ENCODE peak calls at places on chromosomes 3 and 15, in six cellular contexts. H is heart left ventricle, X is prostate gland, S is pancreas, B is IMR-90, N is AG10803. A is an unnamed sample.

GRCh38 chr3:21174461-21174860 is 576.5 kb downstream of the ZNF385D start:
- DNase-seq in S (no peak), H (no peak), X (no peak), B (no peak), N (peak; percentile 71), A (peak; percentile 60)

GRCh38 chr3:53837331-53837730 is 8.9 kb downstream of the CHDH start:
- DNase-seq in H (no peak), N (no peak), S (no peak), B (no peak), X (no peak), A (no peak)

GRCh38 chr3:46959169-46959515 is 17.4 kb downstream of the CCDC12 start:
- DNase-seq in S (no peak), X (no peak), B (no peak), N (no peak), H (no peak), A (peak; percentile 78)

GRCh38 chr3:192168202-192168601 is 559.1 kb downstream of the FGF12 start:
- DNase-seq in S (no peak), H (no peak), X (no peak), N (no peak), B (no peak), A (no peak)

GRCh38 chr3:121651684-121652083 is 9.0 kb downstream of the HCLS1 start:
- DNase-seq in X (no peak), B (no peak), H (no peak), S (no peak), N (no peak), A (peak; percentile 14)

GRCh38 chr3:27279153-27279552 is 90.0 kb downstream of the NEK10 start:
- DNase-seq in B (no peak), S (peak; percentile 13), H (no peak), X (no peak), N (peak; percentile 34), A (peak; percentile 33)

GRCh38 chr15:45705510-45706473 is 71.0 kb downstream of the SQOR start:
- DNase-seq in N (peak; percentile 78), S (peak; percentile 77), X (peak; percentile 82), B (peak; percentile 86), H (peak; percentile 67), A (peak; percentile 84)

GRCh38 chr3:103308921-103309320 is 874.1 kb downstream of the ZPLD1 start:
- DNase-seq in S (no peak), X (no peak), N (no peak), H (no peak), B (no peak), A (no peak)

GRCh38 chr3:187902938-187903337 is 157.7 kb upstream of the BCL6 start:
- DNase-seq in N (no peak), B (peak; percentile 13), X (no peak), H (no peak), S (no peak), A (no peak)

GRCh38 chr3:41199866-41200668 is 762 bp downstream of the CTNNB1 start:
- DNase-seq in N (peak; percentile 9), X (peak; percentile 30), S (no peak), B (no peak), H (peak; percentile 43), A (peak; percentile 39)

GRCh38 chr3:168803536-168803935 is 707.8 kb upstream of the GOLIM4 start:
- DNase-seq in N (peak; percentile 47), S (no peak), H (no peak), B (peak; percentile 7), X (no peak), A (no peak)

GRCh38 chr3:126969586-126969985 is 13.3 kb upstream of the PLXNA1 start:
- DNase-seq in B (peak; percentile 59), X (no peak), S (no peak), N (no peak), H (no peak), A (peak; percentile 33)

GRCh38 chr15:70704731-70705130 is 58.6 kb downstream of the UACA start:
- DNase-seq in X (no peak), B (no peak), S (no peak), H (no peak), N (no peak), A (no peak)

GRCh38 chr15:59746777-59747176 is 57.7 kb upstream of the BNIP2 start:
- DNase-seq in X (no peak), B (no peak), S (no peak), N (no peak), H (no peak), A (no peak)

GRCh38 chr15:59751552-59752413 is 62.7 kb upstream of the BNIP2 start:
- DNase-seq in X (no peak), S (no peak), H (no peak), B (no peak), N (peak; percentile 2), A (peak; percentile 3)
- TF ChIP-seq CTCF in X (peak; percentile 27), S (no peak), H (no peak), B (no peak), N (peak; percentile 29), A (peak; percentile 33)

GRCh38 chr15:74902295-74903075 is 4.2 kb downstream of the FAM219B start:
- DNase-seq in N (no peak), H (peak; percentile 7), B (no peak), S (no peak), X (no peak), A (no peak)

GRCh38 chr15:74906450-74907276 is at the start of gene FAM219B:
- DNase-seq in X (peak; percentile 92), H (peak; percentile 96), N (peak; percentile 84), B (peak; percentile 83), S (peak; percentile 88), A (peak; percentile 86)

GRCh38 chr15:74906193-74906449 is 530 bp downstream of the FAM219B start:
- DNase-seq in S (no peak), N (no peak), B (no peak), H (no peak), X (peak; percentile 11), A (no peak)

GRCh38 chr15:74901612-74902063 is 5.0 kb downstream of the FAM219B start:
- DNase-seq in X (peak; percentile 63), B (peak; percentile 46), N (peak; percentile 41), H (peak; percentile 26), S (peak; percentile 76), A (peak; percentile 64)

GRCh38 chr15:74904190-74904805 is 2.4 kb downstream of the FAM219B start:
- DNase-seq in B (no peak), H (no peak), X (no peak), S (no peak), N (no peak), A (no peak)
- H3K4me3 ChIP-seq in B (no peak overlapping the region), H (no peak overlapping the region), X (no peak overlapping the region), S (no peak overlapping the region), N (peak overlapping the region; percentile 83), A (no peak overlapping the region)

DNA sequence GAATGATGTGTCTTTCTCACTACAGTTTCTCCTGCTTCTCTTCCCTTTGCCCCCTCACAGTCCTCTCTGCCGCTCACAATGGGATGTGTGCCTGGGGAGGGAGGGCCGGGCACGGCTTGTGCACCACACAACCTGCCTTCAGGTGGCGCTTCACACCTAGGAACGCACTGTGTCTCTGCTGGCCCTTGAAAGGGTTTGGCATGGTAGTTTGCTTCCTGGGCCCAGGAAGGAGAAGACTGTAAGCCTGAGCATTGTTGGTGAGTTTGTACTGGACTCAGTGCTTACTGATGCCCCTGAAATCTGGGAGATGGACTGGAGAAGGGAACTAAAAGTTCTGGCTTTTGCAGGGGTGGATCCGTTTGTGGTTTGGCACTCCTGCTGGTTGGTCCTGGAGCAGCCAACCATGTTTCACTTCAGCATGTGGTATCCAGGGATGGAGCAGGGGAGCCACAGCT is 9.2 kb downstream of the ALPK3 start:
- DNase-seq in B (no peak), N (peak; percentile 26), X (no peak), H (peak; percentile 47), S (peak; percentile 68), A (no peak)
- TF ChIP-seq CTCF in B (no peak), N (no peak), X (no peak), H (peak; percentile 38), S (peak; percentile 33), A (no peak)

DNA sequence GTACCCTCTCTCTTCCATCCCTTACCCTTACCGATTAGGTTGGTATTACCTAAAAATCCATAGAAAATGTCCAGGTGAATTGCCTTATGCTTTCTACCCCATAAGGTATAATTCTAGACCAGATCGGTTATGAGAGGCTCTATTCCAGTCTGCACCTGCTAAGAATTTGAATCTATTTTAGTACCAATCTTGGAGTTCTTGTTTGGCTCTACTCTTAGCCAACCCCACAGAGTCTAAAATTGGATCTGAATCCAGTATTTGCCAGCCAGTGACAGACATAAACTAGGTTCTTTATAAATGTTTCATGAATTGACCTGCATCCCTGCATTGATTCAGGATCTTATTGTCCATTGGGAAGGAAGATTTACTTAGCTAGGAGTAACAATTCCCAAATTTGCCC is 6.5 kb downstream of the KLHL24 start:
- DNase-seq in H (no peak), B (no peak), X (no peak), N (no peak), S (no peak), A (no peak)
- H3K4me3 ChIP-seq in H (no peak overlapping the region), B (no peak overlapping the region), X (no peak overlapping the region), N (no peak overlapping the region), S (no peak overlapping the region), A (no peak overlapping the region)

GRCh38 chr15:100133001-100133400 is 208.8 kb downstream of the ADAMTS17 start:
- DNase-seq in N (no peak), B (no peak), S (no peak), X (no peak), H (no peak), A (no peak)

GRCh38 chr15:100131321-100132224 is 210.2 kb downstream of the ADAMTS17 start:
- DNase-seq in B (peak; percentile 39), N (peak; percentile 18), X (peak; percentile 18), H (peak; percentile 77), S (peak; percentile 63), A (peak; percentile 33)

GRCh38 chr15:100125627-100126231 is 216.0 kb downstream of the ADAMTS17 start:
- DNase-seq in B (no peak), S (no peak), H (peak; percentile 83), N (no peak), X (no peak), A (peak; percentile 50)

GRCh38 chr15:100132309-100132708 is 209.5 kb downstream of the ADAMTS17 start:
- DNase-seq in B (no peak), H (no peak), N (no peak), S (no peak), X (no peak), A (no peak)

DNA sequence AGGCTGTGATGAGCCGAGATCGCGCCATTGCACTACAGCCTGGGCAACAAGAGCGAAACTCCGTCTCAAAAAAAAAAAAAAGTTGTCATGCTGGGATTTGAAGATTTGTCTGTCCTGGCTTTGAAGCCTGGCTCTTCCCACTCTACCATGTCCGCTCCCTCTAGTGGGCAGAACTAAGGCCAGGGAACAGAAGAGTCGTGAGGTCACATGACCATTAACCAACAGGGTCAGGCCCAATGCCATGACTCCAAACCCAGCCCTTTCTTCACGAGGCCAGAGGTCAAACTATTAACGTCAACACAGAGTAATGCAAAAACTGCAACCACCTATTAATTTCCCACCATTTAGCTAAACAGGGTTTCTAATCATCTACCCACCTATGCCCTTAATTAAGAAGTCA is 212.1 kb downstream of the ADAMTS17 start:
- DNase-seq in B (no peak), X (no peak), S (no peak), H (no peak), N (no peak), A (no peak)
- TF ChIP-seq CTCF in B (no peak), X (no peak), S (no peak), H (no peak), N (no peak), A (peak; percentile 28)

A was measured in fibroblast of villous mesenchyme.